ENCODE peak calls at places on chromosomes 12 and 14, in four cellular contexts. One of them, this sample, is unnamed.

GRCh38 chr12:26233620-26234019 is 38.2 kb downstream of the SSPN start:
- DNase-seq in CD8-positive, alpha-beta T cell: no peak
- DNase-seq in left colon: no peak
- DNase-seq in astrocyte of the spinal cord: peak; percentile 45
- DNase-seq in this sample: no peak

GRCh38 chr14:89013098-89013504 is 188.7 kb downstream of the TTC8 start:
- DNase-seq in CD8-positive, alpha-beta T cell: no peak
- DNase-seq in astrocyte of the spinal cord: peak; percentile 20
- DNase-seq in left colon: peak; percentile 73
- DNase-seq in this sample: peak; percentile 6

GRCh38 chr12:50317198-50317597 is 33.9 kb upstream of the LIMA1 start:
- DNase-seq in astrocyte of the spinal cord: no peak
- DNase-seq in CD8-positive, alpha-beta T cell: no peak
- DNase-seq in left colon: no peak
- DNase-seq in this sample: no peak

GRCh38 chr12:25186788-25187397 is 8.1 kb downstream of the DNAI7 start:
- DNase-seq in CD8-positive, alpha-beta T cell: no peak
- DNase-seq in left colon: no peak
- DNase-seq in astrocyte of the spinal cord: peak; percentile 69
- DNase-seq in this sample: no peak

GRCh38 chr12:75784591-75784990 is 247.0 kb downstream of the PHLDA1 start:
- DNase-seq in astrocyte of the spinal cord: peak; percentile 29
- DNase-seq in CD8-positive, alpha-beta T cell: no peak
- DNase-seq in left colon: peak; percentile 55
- DNase-seq in this sample: peak; percentile 44

GRCh38 chr12:116924558-116925453 is 14.1 kb downstream of the FBXW8 start:
- DNase-seq in left colon: no peak
- DNase-seq in astrocyte of the spinal cord: peak; percentile 81
- DNase-seq in CD8-positive, alpha-beta T cell: peak; percentile 28
- DNase-seq in this sample: peak; percentile 44

GRCh38 chr12:52260351-52261210 is 13.9 kb upstream of the KRT86 start:
- DNase-seq in left colon: no peak
- DNase-seq in CD8-positive, alpha-beta T cell: no peak
- DNase-seq in astrocyte of the spinal cord: peak; percentile 70
- DNase-seq in this sample: peak; percentile 24

GRCh38 chr12:96326628-96327227 is 73.5 kb downstream of the CDK17 start:
- DNase-seq in CD8-positive, alpha-beta T cell: no peak
- DNase-seq in left colon: no peak
- DNase-seq in astrocyte of the spinal cord: no peak
- DNase-seq in this sample: no peak

GRCh38 chr12:41304526-41304925 is 116.4 kb downstream of the PDZRN4 start:
- DNase-seq in CD8-positive, alpha-beta T cell: no peak
- DNase-seq in left colon: no peak
- DNase-seq in astrocyte of the spinal cord: no peak
- DNase-seq in this sample: no peak

GRCh38 chr12:57128519-57129247 is 400 bp downstream of the LRP1 start:
- DNase-seq in CD8-positive, alpha-beta T cell: no peak
- DNase-seq in left colon: peak; percentile 43
- DNase-seq in astrocyte of the spinal cord: no peak
- DNase-seq in this sample: no peak

GRCh38 chr14:75198291-75198933 is 22.0 kb upstream of the TMED10 start:
- DNase-seq in left colon: peak; percentile 46
- DNase-seq in astrocyte of the spinal cord: no peak
- DNase-seq in CD8-positive, alpha-beta T cell: no peak
- DNase-seq in this sample: no peak

GRCh38 chr12:15688202-15688736 is 100.9 kb downstream of the EPS8 start:
- DNase-seq in left colon: peak; percentile 69
- DNase-seq in CD8-positive, alpha-beta T cell: no peak
- DNase-seq in astrocyte of the spinal cord: peak; percentile 42
- DNase-seq in this sample: no peak

GRCh38 chr14:44712095-44712822 is 205.2 kb upstream of the FSCB start:
- DNase-seq in astrocyte of the spinal cord: no peak
- DNase-seq in left colon: no peak
- DNase-seq in CD8-positive, alpha-beta T cell: no peak
- DNase-seq in this sample: no peak